ENCODE peak calls at places on chromosomes 11 and 22, in nine cellular contexts. One of them, this sample, is unnamed.

GRCh38 chr11:120404495-120404894 is 68.3 kb downstream of the ARHGEF12 start:
- DNase-seq in cardiac fibroblast: no peak
- DNase-seq in left kidney: peak; percentile 18
- DNase-seq in activated naive CD4-positive, alpha-beta T cell treated with anti-CD3 and anti-CD28 coated beads for 36 hours: no peak
- DNase-seq in stimulated activated CD4-positive, alpha-beta T cell treated with anti-CD3 and anti-CD28 coated beads, Interleukin-1b, Interleukin-23, amount 100 ng/mL, for 1 hour: no peak
- DNase-seq in left cardiac atrium: no peak
- DNase-seq in Peyer's patch: no peak
- DNase-seq in frontal cortex: no peak
- DNase-seq in WTC11: no peak
- DNase-seq in this sample: no peak

GRCh38 chr11:89184021-89184420 is 6.3 kb downstream of the TYR start:
- DNase-seq in left kidney: no peak
- DNase-seq in WTC11: no peak
- DNase-seq in cardiac fibroblast: no peak
- DNase-seq in frontal cortex: no peak
- DNase-seq in stimulated activated CD4-positive, alpha-beta T cell treated with anti-CD3 and anti-CD28 coated beads, Interleukin-1b, Interleukin-23, amount 100 ng/mL, for 1 hour: no peak
- DNase-seq in left cardiac atrium: no peak
- DNase-seq in Peyer's patch: no peak
- DNase-seq in activated naive CD4-positive, alpha-beta T cell treated with anti-CD3 and anti-CD28 coated beads for 36 hours: no peak
- DNase-seq in this sample: no peak

GRCh38 chr11:6498121-6498520 is 1.0 kb downstream of the DNHD1 start:
- DNase-seq in cardiac fibroblast: peak; percentile 57
- DNase-seq in frontal cortex: no peak
- DNase-seq in left cardiac atrium: peak; percentile 49
- DNase-seq in left kidney: no peak
- DNase-seq in WTC11: no peak
- DNase-seq in activated naive CD4-positive, alpha-beta T cell treated with anti-CD3 and anti-CD28 coated beads for 36 hours: no peak
- DNase-seq in stimulated activated CD4-positive, alpha-beta T cell treated with anti-CD3 and anti-CD28 coated beads, Interleukin-1b, Interleukin-23, amount 100 ng/mL, for 1 hour: no peak
- DNase-seq in Peyer's patch: no peak
- DNase-seq in this sample: no peak

GRCh38 chr22:38413085-38414008 is 41.7 kb downstream of the KCNJ4 start:
- DNase-seq in left kidney: no peak
- DNase-seq in frontal cortex: no peak
- DNase-seq in Peyer's patch: no peak
- DNase-seq in stimulated activated CD4-positive, alpha-beta T cell treated with anti-CD3 and anti-CD28 coated beads, Interleukin-1b, Interleukin-23, amount 100 ng/mL, for 1 hour: no peak
- DNase-seq in WTC11: peak; percentile 11
- DNase-seq in left cardiac atrium: no peak
- DNase-seq in cardiac fibroblast: no peak
- DNase-seq in activated naive CD4-positive, alpha-beta T cell treated with anti-CD3 and anti-CD28 coated beads for 36 hours: no peak
- DNase-seq in this sample: no peak

GRCh38 chr22:48444320-48445112 is 1383.2 kb downstream of the BRD1 start:
- DNase-seq in activated naive CD4-positive, alpha-beta T cell treated with anti-CD3 and anti-CD28 coated beads for 36 hours: no peak
- DNase-seq in frontal cortex: no peak
- DNase-seq in left cardiac atrium: no peak
- DNase-seq in Peyer's patch: no peak
- DNase-seq in left kidney: peak; percentile 23
- DNase-seq in WTC11: no peak
- DNase-seq in cardiac fibroblast: no peak
- DNase-seq in stimulated activated CD4-positive, alpha-beta T cell treated with anti-CD3 and anti-CD28 coated beads, Interleukin-1b, Interleukin-23, amount 100 ng/mL, for 1 hour: no peak
- DNase-seq in this sample: no peak

GRCh38 chr11:107018274-107018901 is at the start of gene GUCY1A2:
- DNase-seq in left cardiac atrium: peak; percentile 19
- DNase-seq in left kidney: peak; percentile 82
- DNase-seq in stimulated activated CD4-positive, alpha-beta T cell treated with anti-CD3 and anti-CD28 coated beads, Interleukin-1b, Interleukin-23, amount 100 ng/mL, for 1 hour: no peak
- DNase-seq in Peyer's patch: peak; percentile 43
- DNase-seq in WTC11: peak; percentile 46
- DNase-seq in activated naive CD4-positive, alpha-beta T cell treated with anti-CD3 and anti-CD28 coated beads for 36 hours: no peak
- DNase-seq in cardiac fibroblast: peak; percentile 9
- DNase-seq in frontal cortex: peak; percentile 54
- DNase-seq in this sample: no peak

GRCh38 chr11:36376315-36376887 is 80.3 kb downstream of the PRR5L start:
- DNase-seq in left cardiac atrium: peak; percentile 53
- DNase-seq in Peyer's patch: peak; percentile 72
- DNase-seq in cardiac fibroblast: peak; percentile 46
- DNase-seq in frontal cortex: no peak
- DNase-seq in stimulated activated CD4-positive, alpha-beta T cell treated with anti-CD3 and anti-CD28 coated beads, Interleukin-1b, Interleukin-23, amount 100 ng/mL, for 1 hour: no peak
- DNase-seq in activated naive CD4-positive, alpha-beta T cell treated with anti-CD3 and anti-CD28 coated beads for 36 hours: peak; percentile 25
- DNase-seq in left kidney: peak; percentile 83
- DNase-seq in WTC11: peak; percentile 52
- DNase-seq in this sample: no peak

GRCh38 chr11:113831314-113831713 is 44.1 kb downstream of the USP28 start:
- DNase-seq in left cardiac atrium: no peak
- DNase-seq in WTC11: no peak
- DNase-seq in left kidney: no peak
- DNase-seq in frontal cortex: no peak
- DNase-seq in cardiac fibroblast: no peak
- DNase-seq in activated naive CD4-positive, alpha-beta T cell treated with anti-CD3 and anti-CD28 coated beads for 36 hours: no peak
- DNase-seq in stimulated activated CD4-positive, alpha-beta T cell treated with anti-CD3 and anti-CD28 coated beads, Interleukin-1b, Interleukin-23, amount 100 ng/mL, for 1 hour: no peak
- DNase-seq in Peyer's patch: no peak
- DNase-seq in this sample: no peak

GRCh38 chr11:71172680-71173079 is 79.7 kb downstream of the SHANK2 start:
- DNase-seq in left cardiac atrium: no peak
- DNase-seq in Peyer's patch: no peak
- DNase-seq in activated naive CD4-positive, alpha-beta T cell treated with anti-CD3 and anti-CD28 coated beads for 36 hours: no peak
- DNase-seq in stimulated activated CD4-positive, alpha-beta T cell treated with anti-CD3 and anti-CD28 coated beads, Interleukin-1b, Interleukin-23, amount 100 ng/mL, for 1 hour: no peak
- DNase-seq in left kidney: no peak
- DNase-seq in frontal cortex: no peak
- DNase-seq in WTC11: no peak
- DNase-seq in cardiac fibroblast: no peak
- DNase-seq in this sample: no peak

GRCh38 chr11:18789942-18790341 is 1.7 kb downstream of the PTPN5 start:
- DNase-seq in left cardiac atrium: no peak
- DNase-seq in activated naive CD4-positive, alpha-beta T cell treated with anti-CD3 and anti-CD28 coated beads for 36 hours: no peak
- DNase-seq in cardiac fibroblast: no peak
- DNase-seq in left kidney: no peak
- DNase-seq in Peyer's patch: no peak
- DNase-seq in WTC11: no peak
- DNase-seq in stimulated activated CD4-positive, alpha-beta T cell treated with anti-CD3 and anti-CD28 coated beads, Interleukin-1b, Interleukin-23, amount 100 ng/mL, for 1 hour: no peak
- DNase-seq in frontal cortex: no peak
- DNase-seq in this sample: no peak

GRCh38 chr11:110787680-110788079 is 75.4 kb upstream of the ARHGAP20 start:
- DNase-seq in Peyer's patch: no peak
- DNase-seq in stimulated activated CD4-positive, alpha-beta T cell treated with anti-CD3 and anti-CD28 coated beads, Interleukin-1b, Interleukin-23, amount 100 ng/mL, for 1 hour: no peak
- DNase-seq in left kidney: no peak
- DNase-seq in left cardiac atrium: no peak
- DNase-seq in activated naive CD4-positive, alpha-beta T cell treated with anti-CD3 and anti-CD28 coated beads for 36 hours: no peak
- DNase-seq in WTC11: no peak
- DNase-seq in cardiac fibroblast: no peak
- DNase-seq in frontal cortex: no peak
- DNase-seq in this sample: no peak

GRCh38 chr11:92245700-92246270 is 21.2 kb downstream of the FAT3 start:
- DNase-seq in cardiac fibroblast: no peak
- DNase-seq in left cardiac atrium: no peak
- DNase-seq in left kidney: no peak
- DNase-seq in frontal cortex: no peak
- DNase-seq in activated naive CD4-positive, alpha-beta T cell treated with anti-CD3 and anti-CD28 coated beads for 36 hours: no peak
- DNase-seq in Peyer's patch: no peak
- DNase-seq in WTC11: no peak
- DNase-seq in stimulated activated CD4-positive, alpha-beta T cell treated with anti-CD3 and anti-CD28 coated beads, Interleukin-1b, Interleukin-23, amount 100 ng/mL, for 1 hour: no peak
- DNase-seq in this sample: no peak

GRCh38 chr22:17980638-17981051 is 43.7 kb downstream of the MICAL3 start:
- DNase-seq in left cardiac atrium: peak; percentile 51
- DNase-seq in WTC11: no peak
- DNase-seq in activated naive CD4-positive, alpha-beta T cell treated with anti-CD3 and anti-CD28 coated beads for 36 hours: peak; percentile 65
- DNase-seq in left kidney: peak; percentile 38
- DNase-seq in stimulated activated CD4-positive, alpha-beta T cell treated with anti-CD3 and anti-CD28 coated beads, Interleukin-1b, Interleukin-23, amount 100 ng/mL, for 1 hour: no peak
- DNase-seq in Peyer's patch: peak; percentile 86
- DNase-seq in frontal cortex: no peak
- DNase-seq in cardiac fibroblast: peak; percentile 18
- DNase-seq in this sample: peak; percentile 92

GRCh38 chr11:102191832-102192231 is 81.6 kb downstream of the YAP1 start:
- DNase-seq in activated naive CD4-positive, alpha-beta T cell treated with anti-CD3 and anti-CD28 coated beads for 36 hours: no peak
- DNase-seq in Peyer's patch: no peak
- DNase-seq in WTC11: no peak
- DNase-seq in left cardiac atrium: no peak
- DNase-seq in frontal cortex: no peak
- DNase-seq in stimulated activated CD4-positive, alpha-beta T cell treated with anti-CD3 and anti-CD28 coated beads, Interleukin-1b, Interleukin-23, amount 100 ng/mL, for 1 hour: no peak
- DNase-seq in cardiac fibroblast: no peak
- DNase-seq in left kidney: no peak
- DNase-seq in this sample: no peak

GRCh38 chr11:118740892-118741291 is 50.1 kb downstream of the DDX6 start:
- DNase-seq in left kidney: no peak
- DNase-seq in stimulated activated CD4-positive, alpha-beta T cell treated with anti-CD3 and anti-CD28 coated beads, Interleukin-1b, Interleukin-23, amount 100 ng/mL, for 1 hour: no peak
- DNase-seq in Peyer's patch: no peak
- DNase-seq in frontal cortex: no peak
- DNase-seq in WTC11: no peak
- DNase-seq in cardiac fibroblast: no peak
- DNase-seq in activated naive CD4-positive, alpha-beta T cell treated with anti-CD3 and anti-CD28 coated beads for 36 hours: no peak
- DNase-seq in left cardiac atrium: no peak
- DNase-seq in this sample: no peak

This sample was measured in K562.